ENCODE peak calls at places on chromosome 11, in five cellular contexts. One of them, this sample, is unnamed.

GRCh38 chr11:75492181-75492820 is 33.4 kb downstream of the GDPD5 start:
- DNase-seq in GDM1: peak; percentile 55
- DNase-seq in activated CD4-positive, CD25-positive, alpha-beta regulatory T cell: peak; percentile 11
- DNase-seq in endothelial cell: peak; percentile 28
- DNase-seq in MM.1S: no peak
- DNase-seq in this sample: peak; percentile 59

GRCh38 chr11:12303431-12304149 is 73.8 kb upstream of the PARVA start:
- DNase-seq in GDM1: no peak
- DNase-seq in activated CD4-positive, CD25-positive, alpha-beta regulatory T cell: no peak
- DNase-seq in endothelial cell: no peak
- DNase-seq in MM.1S: no peak
- DNase-seq in this sample: no peak

GRCh38 chr11:112886707-112887370 is 74.4 kb upstream of the NCAM1 start:
- DNase-seq in GDM1: no peak
- DNase-seq in activated CD4-positive, CD25-positive, alpha-beta regulatory T cell: no peak
- DNase-seq in endothelial cell: no peak
- DNase-seq in MM.1S: no peak
- DNase-seq in this sample: no peak

GRCh38 chr11:112718483-112718882 is 242.7 kb upstream of the NCAM1 start:
- DNase-seq in GDM1: no peak
- DNase-seq in activated CD4-positive, CD25-positive, alpha-beta regulatory T cell: no peak
- DNase-seq in endothelial cell: no peak
- DNase-seq in MM.1S: no peak
- DNase-seq in this sample: no peak

GRCh38 chr11:70471254-70471653 is 72.9 kb downstream of the CTTN start:
- DNase-seq in GDM1: peak; percentile 12
- DNase-seq in activated CD4-positive, CD25-positive, alpha-beta regulatory T cell: no peak
- DNase-seq in endothelial cell: peak; percentile 65
- DNase-seq in MM.1S: peak; percentile 34
- DNase-seq in this sample: peak; percentile 86

GRCh38 chr11:69902337-69902736 is 83.1 kb upstream of the FGF3 start:
- DNase-seq in GDM1: no peak
- DNase-seq in activated CD4-positive, CD25-positive, alpha-beta regulatory T cell: no peak
- DNase-seq in endothelial cell: no peak
- DNase-seq in MM.1S: no peak
- DNase-seq in this sample: no peak

GRCh38 chr11:3010521-3011275 is 18.6 kb upstream of the NAP1L4 start:
- DNase-seq in GDM1: no peak
- DNase-seq in activated CD4-positive, CD25-positive, alpha-beta regulatory T cell: no peak
- DNase-seq in endothelial cell: no peak
- DNase-seq in MM.1S: no peak
- DNase-seq in this sample: no peak

GRCh38 chr11:12199231-12199948 is 89.0 kb downstream of the MICAL2 start:
- DNase-seq in GDM1: no peak
- DNase-seq in activated CD4-positive, CD25-positive, alpha-beta regulatory T cell: no peak
- DNase-seq in endothelial cell: no peak
- DNase-seq in MM.1S: peak; percentile 83
- DNase-seq in this sample: no peak

GRCh38 chr11:46559815-46560214 is 34.0 kb downstream of the AMBRA1 start:
- DNase-seq in GDM1: no peak
- DNase-seq in activated CD4-positive, CD25-positive, alpha-beta regulatory T cell: no peak
- DNase-seq in endothelial cell: no peak
- DNase-seq in MM.1S: no peak
- DNase-seq in this sample: no peak

GRCh38 chr11:45599161-45599943 is 66.1 kb downstream of the CHST1 start:
- DNase-seq in GDM1: no peak
- DNase-seq in activated CD4-positive, CD25-positive, alpha-beta regulatory T cell: no peak
- DNase-seq in endothelial cell: no peak
- DNase-seq in MM.1S: no peak
- DNase-seq in this sample: no peak

GRCh38 chr11:24661313-24661712 is 164.5 kb downstream of the LUZP2 start:
- DNase-seq in GDM1: no peak
- DNase-seq in activated CD4-positive, CD25-positive, alpha-beta regulatory T cell: no peak
- DNase-seq in endothelial cell: no peak
- DNase-seq in MM.1S: peak; percentile 53
- DNase-seq in this sample: no peak

GRCh38 chr11:117256573-117256972 is 24.1 kb downstream of the RNF214 start:
- DNase-seq in GDM1: no peak
- DNase-seq in activated CD4-positive, CD25-positive, alpha-beta regulatory T cell: no peak
- DNase-seq in endothelial cell: no peak
- DNase-seq in MM.1S: no peak
- DNase-seq in this sample: no peak

GRCh38 chr11:75802913-75803820 is 11.8 kb upstream of the UVRAG start:
- DNase-seq in GDM1: peak; percentile 67
- DNase-seq in activated CD4-positive, CD25-positive, alpha-beta regulatory T cell: peak; percentile 64
- DNase-seq in endothelial cell: peak; percentile 85
- DNase-seq in MM.1S: peak; percentile 63
- DNase-seq in this sample: peak; percentile 80

GRCh38 chr11:69209936-69210659 is 54.4 kb downstream of the SMIM38 start:
- DNase-seq in GDM1: peak; percentile 67
- DNase-seq in activated CD4-positive, CD25-positive, alpha-beta regulatory T cell: no peak
- DNase-seq in endothelial cell: no peak
- DNase-seq in MM.1S: no peak
- DNase-seq in this sample: no peak

GRCh38 chr11:117071344-117071787 is 26.9 kb downstream of the SIK3 start:
- DNase-seq in GDM1: no peak
- DNase-seq in activated CD4-positive, CD25-positive, alpha-beta regulatory T cell: no peak
- DNase-seq in endothelial cell: no peak
- DNase-seq in MM.1S: no peak
- DNase-seq in this sample: no peak

GRCh38 chr11:30730011-30730410 is 143.9 kb upstream of the MPPED2 start:
- DNase-seq in GDM1: no peak
- DNase-seq in activated CD4-positive, CD25-positive, alpha-beta regulatory T cell: no peak
- DNase-seq in endothelial cell: no peak
- DNase-seq in MM.1S: no peak
- DNase-seq in this sample: no peak

GRCh38 chr11:61007383-61007970 is 36.0 kb downstream of the CD6 start:
- DNase-seq in GDM1: no peak
- DNase-seq in activated CD4-positive, CD25-positive, alpha-beta regulatory T cell: no peak
- DNase-seq in endothelial cell: no peak
- DNase-seq in MM.1S: peak; percentile 17
- DNase-seq in this sample: peak; percentile 39

GRCh38 chr11:11349870-11350325 is 3.2 kb downstream of the CSNK2A3 start:
- DNase-seq in GDM1: no peak
- DNase-seq in activated CD4-positive, CD25-positive, alpha-beta regulatory T cell: no peak
- DNase-seq in endothelial cell: no peak
- DNase-seq in MM.1S: no peak
- DNase-seq in this sample: no peak

GRCh38 chr11:36377759-36378553 is 81.9 kb downstream of the PRR5L start:
- DNase-seq in GDM1: no peak
- DNase-seq in activated CD4-positive, CD25-positive, alpha-beta regulatory T cell: no peak
- DNase-seq in endothelial cell: no peak
- DNase-seq in MM.1S: peak; percentile 9
- DNase-seq in this sample: no peak

GRCh38 chr11:110629594-110629993 is 82.6 kb downstream of the ARHGAP20 start:
- DNase-seq in GDM1: no peak
- DNase-seq in activated CD4-positive, CD25-positive, alpha-beta regulatory T cell: no peak
- DNase-seq in endothelial cell: no peak
- DNase-seq in MM.1S: no peak
- DNase-seq in this sample: no peak

GRCh38 chr11:93268287-93269040 is 62.1 kb upstream of the DEUP1 start:
- DNase-seq in GDM1: no peak
- DNase-seq in activated CD4-positive, CD25-positive, alpha-beta regulatory T cell: no peak
- DNase-seq in endothelial cell: no peak
- DNase-seq in MM.1S: no peak
- DNase-seq in this sample: no peak

This sample was measured in germinal center.